ENCODE peak calls at places on chromosomes 3 and 15, in five cellular contexts. N, V, J, A and E are unnamed samples.

GRCh38 chr15:65980824-65981456 is 111.6 kb downstream of the RAB11A start:
- DNase-seq in J (no peak), V (peak; percentile 5), A (peak; percentile 16), N (peak; percentile 90), E (no peak)

GRCh38 chr3:42476225-42477160 is 25.9 kb upstream of the VIPR1 start:
- DNase-seq in A (no peak), J (no peak), V (no peak), N (no peak), E (no peak)

GRCh38 chr15:78035319-78035718 is 42.2 kb downstream of the TBC1D2B start:
- DNase-seq in V (no peak), N (no peak), J (no peak), A (peak; percentile 67), E (peak; percentile 32)

GRCh38 chr15:69855172-69855562 is 242.6 kb downstream of the TLE3 start:
- DNase-seq in A (no peak), V (no peak), N (no peak), J (no peak), E (no peak)

GRCh38 chr3:33920511-33920910 is 122.1 kb downstream of the PDCD6IP start:
- DNase-seq in N (no peak), J (no peak), A (no peak), V (no peak), E (no peak)

GRCh38 chr3:182618981-182619591 is 174.2 kb upstream of the ATP11B start:
- DNase-seq in J (no peak), N (no peak), V (no peak), A (no peak), E (no peak)

GRCh38 chr15:47411733-47412530 is 305.4 kb upstream of the SEMA6D start:
- DNase-seq in A (no peak), V (no peak), J (no peak), N (no peak), E (no peak)

GRCh38 chr3:118705827-118706226 is 328.8 kb downstream of the IGSF11 start:
- DNase-seq in V (no peak), J (no peak), A (no peak), N (no peak), E (no peak)

GRCh38 chr3:23172059-23172458 is 31.1 kb upstream of the UBE2E2 start:
- DNase-seq in A (no peak), N (no peak), J (no peak), V (no peak), E (no peak)

GRCh38 chr3:120678331-120678845 is 3.7 kb downstream of the HGD start:
- DNase-seq in A (no peak), V (peak; percentile 44), J (peak; percentile 16), N (no peak), E (no peak)

GRCh38 chr3:111582114-111582461 is 13.1 kb downstream of the ZBED2 start:
- DNase-seq in A (no peak), N (no peak), V (no peak), J (no peak), E (no peak)

GRCh38 chr3:98359993-98360675 is 6.5 kb downstream of the OR5K4 start:
- DNase-seq in N (no peak), A (no peak), V (no peak), J (no peak), E (no peak)

GRCh38 chr15:69780374-69780773 is 317.3 kb downstream of the TLE3 start:
- DNase-seq in A (no peak), V (no peak), N (no peak), J (no peak), E (no peak)

GRCh38 chr3:76199382-76199781 is 414.0 kb upstream of the ZNF717 start:
- DNase-seq in J (no peak), N (no peak), V (no peak), A (no peak), E (no peak)

GRCh38 chr15:86333819-86334218 is 254.1 kb downstream of the AGBL1 start:
- DNase-seq in J (no peak), A (no peak), V (no peak), N (no peak), E (no peak)

GRCh38 chr15:96331942-96332853 is 1.7 kb downstream of the NR2F2 start:
- DNase-seq in N (peak; percentile 70), V (no peak), A (no peak), J (no peak), E (no peak)

GRCh38 chr3:123286308-123287023 is 84.7 kb downstream of the SEC22A start:
- DNase-seq in A (no peak), V (no peak), N (peak; percentile 84), J (no peak), E (no peak)

GRCh38 chr3:159884661-159885402 is 103.8 kb upstream of the IL12A start:
- DNase-seq in J (no peak), A (no peak), N (no peak), V (no peak), E (no peak)

GRCh38 chr15:27059610-27060202 is 88.7 kb downstream of the GABRG3 start:
- DNase-seq in V (no peak), J (no peak), N (peak; percentile 86), A (no peak), E (no peak)

GRCh38 chr3:138479355-138479964 is 45.0 kb downstream of the ESYT3 start:
- DNase-seq in N (no peak), J (no peak), A (no peak), V (peak; percentile 15), E (no peak)

GRCh38 chr3:27216955-27217552 is 152.1 kb downstream of the NEK10 start:
- DNase-seq in A (no peak), J (no peak), N (no peak), V (no peak), E (no peak)

GRCh38 chr3:161423911-161424522 is 52.7 kb upstream of the SPTSSB start:
- DNase-seq in V (no peak), A (no peak), N (no peak), J (no peak), E (no peak)

GRCh38 chr3:51874411-51874810 is 990 bp downstream of the IQCF5 start:
- DNase-seq in V (no peak), A (no peak), N (no peak), J (no peak), E (no peak)

GRCh38 chr15:58015565-58015964 is 49.9 kb downstream of the ALDH1A2 start:
- DNase-seq in V (no peak), A (no peak), J (no peak), N (no peak), E (no peak)

GRCh38 chr3:109369510-109369909 is 32.2 kb upstream of the DPPA4 start:
- DNase-seq in A (no peak), N (no peak), J (no peak), V (no peak), E (no peak)

GRCh38 chr3:33388374-33389100 is 51.7 kb downstream of the UBP1 start:
- DNase-seq in V (no peak), A (no peak), J (no peak), N (no peak), E (no peak)

GRCh38 chr3:134336587-134336986 is 37.7 kb downstream of the AMOTL2 start:
- DNase-seq in V (no peak), J (no peak), N (no peak), A (no peak), E (no peak)

GRCh38 chr15:78850926-78851600 is 21.6 kb upstream of the MORF4L1 start:
- DNase-seq in J (no peak), V (peak; percentile 75), A (no peak), N (no peak), E (no peak)

GRCh38 chr3:27078246-27078913 is 290.8 kb downstream of the NEK10 start:
- DNase-seq in N (no peak), A (no peak), V (no peak), J (no peak), E (no peak)

GRCh38 chr3:152213938-152214337 is 54.8 kb upstream of the MBNL1 start:
- DNase-seq in J (no peak), N (no peak), A (no peak), V (no peak), E (no peak)

GRCh38 chr15:52527898-52528464 is 699 bp downstream of the MYO5A start:
- DNase-seq in J (peak; percentile 19), A (peak; percentile 43), V (peak; percentile 65), N (peak; percentile 51), E (peak; percentile 47)

GRCh38 chr15:42863572-42864239 is 56.9 kb downstream of the TTBK2 start:
- DNase-seq in N (no peak), V (no peak), J (no peak), A (no peak), E (no peak)

GRCh38 chr3:102400142-102400541 is 34.7 kb upstream of the ZPLD1 start:
- DNase-seq in V (no peak), A (no peak), N (no peak), J (no peak), E (no peak)

GRCh38 chr3:161600185-161600584 is 103.6 kb downstream of the OTOL1 start:
- DNase-seq in N (no peak), J (no peak), V (no peak), A (no peak), E (no peak)

GRCh38 chr3:40057077-40057476 is 247.7 kb downstream of the MYRIP start:
- DNase-seq in N (no peak), J (no peak), A (no peak), V (no peak), E (no peak)

GRCh38 chr3:23884481-23884880 is 32.3 kb downstream of the NKIRAS1 start:
- DNase-seq in V (no peak), N (no peak), A (no peak), J (no peak), E (no peak)

GRCh38 chr3:127585163-127585812 is 5.2 kb downstream of the TPRA1 start:
- DNase-seq in J (no peak), A (no peak), V (no peak), N (no peak), E (no peak)

GRCh38 chr3:66486187-66486586 is 14.6 kb downstream of the LRIG1 start:
- DNase-seq in J (no peak), A (no peak), V (no peak), N (no peak), E (no peak)

GRCh38 chr3:60774617-60775016 is 476.6 kb downstream of the FHIT start:
- DNase-seq in N (no peak), A (no peak), J (no peak), V (no peak), E (no peak)